ENCODE peak calls at places on chromosomes 3 and 15, in five cellular contexts. One of them, this sample, is unnamed.

GRCh38 chr15:35932541-35932940 is 386.6 kb upstream of the DPH6 start:
- DNase-seq in NCI-H1105 treated with DMSO at 0.1 percent for 48 hours: no peak
- DNase-seq in IMR-90: peak; percentile 17
- DNase-seq in stimulated activated CD4-positive, alpha-beta T cell treated with anti-CD3 and anti-CD28 coated beads, Interleukin-4, amount 100 ng/mL, for 1 hour: no peak
- DNase-seq in RPMI7951: no peak
- DNase-seq in this sample: peak; percentile 94

GRCh38 chr3:108780235-108780634 is 23.0 kb upstream of the RETNLB start:
- DNase-seq in NCI-H1105 treated with DMSO at 0.1 percent for 48 hours: no peak
- DNase-seq in IMR-90: no peak
- DNase-seq in stimulated activated CD4-positive, alpha-beta T cell treated with anti-CD3 and anti-CD28 coated beads, Interleukin-4, amount 100 ng/mL, for 1 hour: peak; percentile 14
- DNase-seq in RPMI7951: no peak
- DNase-seq in this sample: no peak

GRCh38 chr3:9500108-9501050 is 53.2 kb downstream of the LHFPL4 start:
- DNase-seq in NCI-H1105 treated with DMSO at 0.1 percent for 48 hours: no peak
- DNase-seq in IMR-90: peak; percentile 54
- DNase-seq in stimulated activated CD4-positive, alpha-beta T cell treated with anti-CD3 and anti-CD28 coated beads, Interleukin-4, amount 100 ng/mL, for 1 hour: peak; percentile 68
- DNase-seq in RPMI7951: peak; percentile 55
- DNase-seq in this sample: peak; percentile 71

GRCh38 chr3:58518304-58518789 is 18.6 kb downstream of the ACOX2 start:
- DNase-seq in NCI-H1105 treated with DMSO at 0.1 percent for 48 hours: no peak
- DNase-seq in IMR-90: no peak
- DNase-seq in stimulated activated CD4-positive, alpha-beta T cell treated with anti-CD3 and anti-CD28 coated beads, Interleukin-4, amount 100 ng/mL, for 1 hour: no peak
- DNase-seq in RPMI7951: no peak
- DNase-seq in this sample: peak; percentile 90

GRCh38 chr3:10964537-10965167 is 27.9 kb upstream of the SLC6A1 start:
- DNase-seq in NCI-H1105 treated with DMSO at 0.1 percent for 48 hours: no peak
- DNase-seq in IMR-90: peak; percentile 3
- DNase-seq in stimulated activated CD4-positive, alpha-beta T cell treated with anti-CD3 and anti-CD28 coated beads, Interleukin-4, amount 100 ng/mL, for 1 hour: no peak
- DNase-seq in RPMI7951: peak; percentile 36
- DNase-seq in this sample: no peak

GRCh38 chr3:120831066-120831465 is 76.9 kb upstream of the STXBP5L start:
- DNase-seq in NCI-H1105 treated with DMSO at 0.1 percent for 48 hours: no peak
- DNase-seq in IMR-90: no peak
- DNase-seq in stimulated activated CD4-positive, alpha-beta T cell treated with anti-CD3 and anti-CD28 coated beads, Interleukin-4, amount 100 ng/mL, for 1 hour: no peak
- DNase-seq in RPMI7951: no peak
- DNase-seq in this sample: no peak

GRCh38 chr15:94791008-94791407 is 559.6 kb downstream of the MCTP2 start:
- DNase-seq in NCI-H1105 treated with DMSO at 0.1 percent for 48 hours: no peak
- DNase-seq in IMR-90: no peak
- DNase-seq in stimulated activated CD4-positive, alpha-beta T cell treated with anti-CD3 and anti-CD28 coated beads, Interleukin-4, amount 100 ng/mL, for 1 hour: no peak
- DNase-seq in RPMI7951: no peak
- DNase-seq in this sample: no peak

GRCh38 chr3:66785191-66785909 is 212.8 kb upstream of the KBTBD8 start:
- DNase-seq in NCI-H1105 treated with DMSO at 0.1 percent for 48 hours: no peak
- DNase-seq in IMR-90: no peak
- DNase-seq in stimulated activated CD4-positive, alpha-beta T cell treated with anti-CD3 and anti-CD28 coated beads, Interleukin-4, amount 100 ng/mL, for 1 hour: no peak
- DNase-seq in RPMI7951: no peak
- DNase-seq in this sample: no peak

GRCh38 chr3:108124337-108125150 is 33.7 kb upstream of the CD47 start:
- DNase-seq in NCI-H1105 treated with DMSO at 0.1 percent for 48 hours: no peak
- DNase-seq in IMR-90: no peak
- DNase-seq in stimulated activated CD4-positive, alpha-beta T cell treated with anti-CD3 and anti-CD28 coated beads, Interleukin-4, amount 100 ng/mL, for 1 hour: peak; percentile 54
- DNase-seq in RPMI7951: no peak
- DNase-seq in this sample: peak; percentile 62

GRCh38 chr3:12984023-12984823 is 89.0 kb downstream of the IQSEC1 start:
- DNase-seq in NCI-H1105 treated with DMSO at 0.1 percent for 48 hours: peak; percentile 24
- DNase-seq in IMR-90: peak; percentile 66
- DNase-seq in stimulated activated CD4-positive, alpha-beta T cell treated with anti-CD3 and anti-CD28 coated beads, Interleukin-4, amount 100 ng/mL, for 1 hour: peak; percentile 58
- DNase-seq in RPMI7951: peak; percentile 60
- DNase-seq in this sample: peak; percentile 69

GRCh38 chr15:70447927-70448698 is 315.2 kb downstream of the UACA start:
- DNase-seq in NCI-H1105 treated with DMSO at 0.1 percent for 48 hours: peak; percentile 91
- DNase-seq in IMR-90: no peak
- DNase-seq in stimulated activated CD4-positive, alpha-beta T cell treated with anti-CD3 and anti-CD28 coated beads, Interleukin-4, amount 100 ng/mL, for 1 hour: peak; percentile 34
- DNase-seq in RPMI7951: no peak
- DNase-seq in this sample: peak; percentile 62

GRCh38 chr3:112672716-112673506 is 32.0 kb upstream of the CCDC80 start:
- DNase-seq in NCI-H1105 treated with DMSO at 0.1 percent for 48 hours: no peak
- DNase-seq in IMR-90: no peak
- DNase-seq in stimulated activated CD4-positive, alpha-beta T cell treated with anti-CD3 and anti-CD28 coated beads, Interleukin-4, amount 100 ng/mL, for 1 hour: no peak
- DNase-seq in RPMI7951: no peak
- DNase-seq in this sample: no peak

GRCh38 chr15:68894208-68894607 is 36.1 kb upstream of the SPESP1 start:
- DNase-seq in NCI-H1105 treated with DMSO at 0.1 percent for 48 hours: no peak
- DNase-seq in IMR-90: no peak
- DNase-seq in stimulated activated CD4-positive, alpha-beta T cell treated with anti-CD3 and anti-CD28 coated beads, Interleukin-4, amount 100 ng/mL, for 1 hour: no peak
- DNase-seq in RPMI7951: no peak
- DNase-seq in this sample: no peak

GRCh38 chr15:66951976-66952375 is 113.4 kb upstream of the SMAD3 start:
- DNase-seq in NCI-H1105 treated with DMSO at 0.1 percent for 48 hours: no peak
- DNase-seq in IMR-90: peak; percentile 42
- DNase-seq in stimulated activated CD4-positive, alpha-beta T cell treated with anti-CD3 and anti-CD28 coated beads, Interleukin-4, amount 100 ng/mL, for 1 hour: no peak
- DNase-seq in RPMI7951: no peak
- DNase-seq in this sample: no peak

GRCh38 chr3:189630667-189631372 is 369 bp upstream of the TP63 start:
- DNase-seq in NCI-H1105 treated with DMSO at 0.1 percent for 48 hours: no peak
- DNase-seq in IMR-90: no peak
- DNase-seq in stimulated activated CD4-positive, alpha-beta T cell treated with anti-CD3 and anti-CD28 coated beads, Interleukin-4, amount 100 ng/mL, for 1 hour: no peak
- DNase-seq in RPMI7951: peak; percentile 91
- DNase-seq in this sample: no peak

GRCh38 chr3:10248984-10249748 is 907 bp downstream of the TATDN2 start:
- DNase-seq in NCI-H1105 treated with DMSO at 0.1 percent for 48 hours: no peak
- DNase-seq in IMR-90: peak; percentile 2
- DNase-seq in stimulated activated CD4-positive, alpha-beta T cell treated with anti-CD3 and anti-CD28 coated beads, Interleukin-4, amount 100 ng/mL, for 1 hour: peak; percentile 62
- DNase-seq in RPMI7951: peak; percentile 52
- DNase-seq in this sample: peak; percentile 30

GRCh38 chr3:194711913-194712312 is 26.2 kb downstream of the FAM43A start:
- DNase-seq in NCI-H1105 treated with DMSO at 0.1 percent for 48 hours: no peak
- DNase-seq in IMR-90: peak; percentile 91
- DNase-seq in stimulated activated CD4-positive, alpha-beta T cell treated with anti-CD3 and anti-CD28 coated beads, Interleukin-4, amount 100 ng/mL, for 1 hour: no peak
- DNase-seq in RPMI7951: peak; percentile 97
- DNase-seq in this sample: peak; percentile 24

GRCh38 chr3:150132101-150132749 is 161.5 kb upstream of the PFN2 start:
- DNase-seq in NCI-H1105 treated with DMSO at 0.1 percent for 48 hours: no peak
- DNase-seq in IMR-90: no peak
- DNase-seq in stimulated activated CD4-positive, alpha-beta T cell treated with anti-CD3 and anti-CD28 coated beads, Interleukin-4, amount 100 ng/mL, for 1 hour: no peak
- DNase-seq in RPMI7951: no peak
- DNase-seq in this sample: peak; percentile 50

GRCh38 chr3:102449341-102449740 is 14.5 kb downstream of the ZPLD1 start:
- DNase-seq in NCI-H1105 treated with DMSO at 0.1 percent for 48 hours: no peak
- DNase-seq in IMR-90: peak; percentile 12
- DNase-seq in stimulated activated CD4-positive, alpha-beta T cell treated with anti-CD3 and anti-CD28 coated beads, Interleukin-4, amount 100 ng/mL, for 1 hour: no peak
- DNase-seq in RPMI7951: peak; percentile 87
- DNase-seq in this sample: no peak

GRCh38 chr3:73694988-73695757 is 70.4 kb upstream of the PDZRN3 start:
- DNase-seq in NCI-H1105 treated with DMSO at 0.1 percent for 48 hours: no peak
- DNase-seq in IMR-90: no peak
- DNase-seq in stimulated activated CD4-positive, alpha-beta T cell treated with anti-CD3 and anti-CD28 coated beads, Interleukin-4, amount 100 ng/mL, for 1 hour: no peak
- DNase-seq in RPMI7951: no peak
- DNase-seq in this sample: no peak

GRCh38 chr3:24451461-24452099 is 43.1 kb downstream of the THRB start:
- DNase-seq in NCI-H1105 treated with DMSO at 0.1 percent for 48 hours: no peak
- DNase-seq in IMR-90: no peak
- DNase-seq in stimulated activated CD4-positive, alpha-beta T cell treated with anti-CD3 and anti-CD28 coated beads, Interleukin-4, amount 100 ng/mL, for 1 hour: no peak
- DNase-seq in RPMI7951: no peak
- DNase-seq in this sample: peak; percentile 32

GRCh38 chr3:108408883-108409612 is 101.3 kb downstream of the MYH15 start:
- DNase-seq in NCI-H1105 treated with DMSO at 0.1 percent for 48 hours: no peak
- DNase-seq in IMR-90: no peak
- DNase-seq in stimulated activated CD4-positive, alpha-beta T cell treated with anti-CD3 and anti-CD28 coated beads, Interleukin-4, amount 100 ng/mL, for 1 hour: no peak
- DNase-seq in RPMI7951: no peak
- DNase-seq in this sample: no peak

GRCh38 chr3:171417813-171418212 is 42.4 kb downstream of the TNIK start:
- DNase-seq in NCI-H1105 treated with DMSO at 0.1 percent for 48 hours: no peak
- DNase-seq in IMR-90: peak; percentile 93
- DNase-seq in stimulated activated CD4-positive, alpha-beta T cell treated with anti-CD3 and anti-CD28 coated beads, Interleukin-4, amount 100 ng/mL, for 1 hour: no peak
- DNase-seq in RPMI7951: peak; percentile 89
- DNase-seq in this sample: no peak

GRCh38 chr3:155919728-155920127 is 49.3 kb downstream of the GMPS start:
- DNase-seq in NCI-H1105 treated with DMSO at 0.1 percent for 48 hours: peak; percentile 60
- DNase-seq in IMR-90: no peak
- DNase-seq in stimulated activated CD4-positive, alpha-beta T cell treated with anti-CD3 and anti-CD28 coated beads, Interleukin-4, amount 100 ng/mL, for 1 hour: no peak
- DNase-seq in RPMI7951: no peak
- DNase-seq in this sample: no peak

GRCh38 chr15:60392986-60393811 is 4.6 kb downstream of the ANXA2 start:
- DNase-seq in NCI-H1105 treated with DMSO at 0.1 percent for 48 hours: peak; percentile 14
- DNase-seq in IMR-90: peak; percentile 98
- DNase-seq in stimulated activated CD4-positive, alpha-beta T cell treated with anti-CD3 and anti-CD28 coated beads, Interleukin-4, amount 100 ng/mL, for 1 hour: no peak
- DNase-seq in RPMI7951: peak; percentile 100
- DNase-seq in this sample: peak; percentile 99

GRCh38 chr3:195204360-195205166 is 66.4 kb downstream of the XXYLT1 start:
- DNase-seq in NCI-H1105 treated with DMSO at 0.1 percent for 48 hours: peak; percentile 96
- DNase-seq in IMR-90: no peak
- DNase-seq in stimulated activated CD4-positive, alpha-beta T cell treated with anti-CD3 and anti-CD28 coated beads, Interleukin-4, amount 100 ng/mL, for 1 hour: no peak
- DNase-seq in RPMI7951: no peak
- DNase-seq in this sample: peak; percentile 75

GRCh38 chr15:33278816-33279612 is 31.8 kb upstream of the RYR3 start:
- DNase-seq in NCI-H1105 treated with DMSO at 0.1 percent for 48 hours: no peak
- DNase-seq in IMR-90: peak; percentile 84
- DNase-seq in stimulated activated CD4-positive, alpha-beta T cell treated with anti-CD3 and anti-CD28 coated beads, Interleukin-4, amount 100 ng/mL, for 1 hour: no peak
- DNase-seq in RPMI7951: peak; percentile 97
- DNase-seq in this sample: peak; percentile 47

GRCh38 chr3:125123906-125124305 is 68.1 kb upstream of the HEG1 start:
- DNase-seq in NCI-H1105 treated with DMSO at 0.1 percent for 48 hours: no peak
- DNase-seq in IMR-90: peak; percentile 61
- DNase-seq in stimulated activated CD4-positive, alpha-beta T cell treated with anti-CD3 and anti-CD28 coated beads, Interleukin-4, amount 100 ng/mL, for 1 hour: no peak
- DNase-seq in RPMI7951: peak; percentile 82
- DNase-seq in this sample: peak; percentile 3

GRCh38 chr3:30475038-30475808 is 131.2 kb upstream of the TGFBR2 start:
- DNase-seq in NCI-H1105 treated with DMSO at 0.1 percent for 48 hours: no peak
- DNase-seq in IMR-90: no peak
- DNase-seq in stimulated activated CD4-positive, alpha-beta T cell treated with anti-CD3 and anti-CD28 coated beads, Interleukin-4, amount 100 ng/mL, for 1 hour: peak; percentile 4
- DNase-seq in RPMI7951: no peak
- DNase-seq in this sample: no peak

GRCh38 chr3:160531311-160531710 is 34.1 kb downstream of the KPNA4 start:
- DNase-seq in NCI-H1105 treated with DMSO at 0.1 percent for 48 hours: no peak
- DNase-seq in IMR-90: no peak
- DNase-seq in stimulated activated CD4-positive, alpha-beta T cell treated with anti-CD3 and anti-CD28 coated beads, Interleukin-4, amount 100 ng/mL, for 1 hour: no peak
- DNase-seq in RPMI7951: no peak
- DNase-seq in this sample: no peak

GRCh38 chr3:14471690-14472089 is 68.5 kb downstream of the GRIP2 start:
- DNase-seq in NCI-H1105 treated with DMSO at 0.1 percent for 48 hours: no peak
- DNase-seq in IMR-90: no peak
- DNase-seq in stimulated activated CD4-positive, alpha-beta T cell treated with anti-CD3 and anti-CD28 coated beads, Interleukin-4, amount 100 ng/mL, for 1 hour: no peak
- DNase-seq in RPMI7951: peak; percentile 83
- DNase-seq in this sample: no peak

GRCh38 chr3:32226875-32227500 is 11.5 kb upstream of the CMTM8 start:
- DNase-seq in NCI-H1105 treated with DMSO at 0.1 percent for 48 hours: no peak
- DNase-seq in IMR-90: peak; percentile 30
- DNase-seq in stimulated activated CD4-positive, alpha-beta T cell treated with anti-CD3 and anti-CD28 coated beads, Interleukin-4, amount 100 ng/mL, for 1 hour: no peak
- DNase-seq in RPMI7951: peak; percentile 38
- DNase-seq in this sample: peak; percentile 63

GRCh38 chr3:183895296-183895695 is 10.6 kb upstream of the PARL start:
- DNase-seq in NCI-H1105 treated with DMSO at 0.1 percent for 48 hours: peak; percentile 79
- DNase-seq in IMR-90: peak; percentile 55
- DNase-seq in stimulated activated CD4-positive, alpha-beta T cell treated with anti-CD3 and anti-CD28 coated beads, Interleukin-4, amount 100 ng/mL, for 1 hour: no peak
- DNase-seq in RPMI7951: peak; percentile 57
- DNase-seq in this sample: peak; percentile 69

GRCh38 chr15:35289029-35289617 is 204.0 kb upstream of the NANOGP8 start:
- DNase-seq in NCI-H1105 treated with DMSO at 0.1 percent for 48 hours: peak; percentile 29
- DNase-seq in IMR-90: peak; percentile 81
- DNase-seq in stimulated activated CD4-positive, alpha-beta T cell treated with anti-CD3 and anti-CD28 coated beads, Interleukin-4, amount 100 ng/mL, for 1 hour: no peak
- DNase-seq in RPMI7951: peak; percentile 61
- DNase-seq in this sample: peak; percentile 88

GRCh38 chr3:5002174-5002870 is 23.1 kb downstream of the BHLHE40 start:
- DNase-seq in NCI-H1105 treated with DMSO at 0.1 percent for 48 hours: no peak
- DNase-seq in IMR-90: no peak
- DNase-seq in stimulated activated CD4-positive, alpha-beta T cell treated with anti-CD3 and anti-CD28 coated beads, Interleukin-4, amount 100 ng/mL, for 1 hour: peak; percentile 44
- DNase-seq in RPMI7951: no peak
- DNase-seq in this sample: no peak

GRCh38 chr15:47184405-47185221 is 532.7 kb upstream of the SEMA6D start:
- DNase-seq in NCI-H1105 treated with DMSO at 0.1 percent for 48 hours: peak; percentile 75
- DNase-seq in IMR-90: peak; percentile 14
- DNase-seq in stimulated activated CD4-positive, alpha-beta T cell treated with anti-CD3 and anti-CD28 coated beads, Interleukin-4, amount 100 ng/mL, for 1 hour: no peak
- DNase-seq in RPMI7951: no peak
- DNase-seq in this sample: peak; percentile 96

GRCh38 chr3:43691120-43692002 is 623 bp downstream of the ABHD5 start:
- DNase-seq in NCI-H1105 treated with DMSO at 0.1 percent for 48 hours: peak; percentile 55
- DNase-seq in IMR-90: peak; percentile 22
- DNase-seq in stimulated activated CD4-positive, alpha-beta T cell treated with anti-CD3 and anti-CD28 coated beads, Interleukin-4, amount 100 ng/mL, for 1 hour: peak; percentile 41
- DNase-seq in RPMI7951: peak; percentile 53
- DNase-seq in this sample: peak; percentile 86

GRCh38 chr15:67148196-67148701 is 82.8 kb downstream of the SMAD3 start:
- DNase-seq in NCI-H1105 treated with DMSO at 0.1 percent for 48 hours: no peak
- DNase-seq in IMR-90: peak; percentile 74
- DNase-seq in stimulated activated CD4-positive, alpha-beta T cell treated with anti-CD3 and anti-CD28 coated beads, Interleukin-4, amount 100 ng/mL, for 1 hour: no peak
- DNase-seq in RPMI7951: peak; percentile 60
- DNase-seq in this sample: peak; percentile 96

GRCh38 chr3:37628711-37629301 is 232.9 kb upstream of the CTDSPL start:
- DNase-seq in NCI-H1105 treated with DMSO at 0.1 percent for 48 hours: no peak
- DNase-seq in IMR-90: peak; percentile 20
- DNase-seq in stimulated activated CD4-positive, alpha-beta T cell treated with anti-CD3 and anti-CD28 coated beads, Interleukin-4, amount 100 ng/mL, for 1 hour: no peak
- DNase-seq in RPMI7951: peak; percentile 69
- DNase-seq in this sample: no peak

GRCh38 chr15:48565560-48566482 is 79.7 kb downstream of the FBN1 start:
- DNase-seq in NCI-H1105 treated with DMSO at 0.1 percent for 48 hours: no peak
- DNase-seq in IMR-90: peak; percentile 91
- DNase-seq in stimulated activated CD4-positive, alpha-beta T cell treated with anti-CD3 and anti-CD28 coated beads, Interleukin-4, amount 100 ng/mL, for 1 hour: no peak
- DNase-seq in RPMI7951: peak; percentile 79
- DNase-seq in this sample: no peak